ENCODE peak calls at places on chromosomes 12 and 14, in eight cellular contexts. N is CD8-positive, alpha-beta T cell; C is tibial artery; M is mammary epithelial cell; P is PC-3; A is lung; J is body of pancreas; B is heart left ventricle. E is an unnamed sample.

GRCh38 chr14:36256131-36256801 is 64.2 kb downstream of the MBIP start:
- DNase-seq in M (no peak), B (no peak), N (no peak), P (no peak), J (peak; percentile 17), C (no peak), A (peak; percentile 67), E (no peak)

GRCh38 chr14:74954232-74954946 is 1.0 kb downstream of the PGF start:
- DNase-seq in P (no peak), N (no peak), M (no peak), A (no peak), B (peak; percentile 45), C (peak; percentile 82), J (peak; percentile 46), E (no peak)

GRCh38 chr12:64323476-64324225 is 66.9 kb downstream of the C12orf56 start:
- DNase-seq in N (no peak), B (no peak), C (no peak), A (no peak), J (no peak), M (no peak), P (no peak), E (no peak)

GRCh38 chr14:74505831-74506230 is 12.3 kb downstream of the ISCA2 start:
- DNase-seq in J (no peak), C (no peak), P (no peak), M (no peak), B (no peak), A (no peak), N (no peak), E (no peak)

GRCh38 chr14:88026890-88027289 is 22.0 kb downstream of the GPR65 start:
- DNase-seq in P (no peak), N (no peak), J (no peak), B (no peak), A (no peak), C (no peak), M (no peak), E (no peak)

GRCh38 chr14:55533960-55534359 is 46.0 kb upstream of the KTN1 start:
- DNase-seq in C (no peak), N (no peak), B (no peak), P (no peak), A (no peak), M (peak; percentile 64), J (no peak), E (no peak)

GRCh38 chr12:81167694-81168093 is 89.8 kb downstream of the ACSS3 start:
- DNase-seq in P (peak; percentile 14), M (peak; percentile 27), N (no peak), C (no peak), J (no peak), A (no peak), B (no peak), E (no peak)

GRCh38 chr12:228846-229200 is 14.9 kb upstream of the SLC6A12 start:
- DNase-seq in C (peak; percentile 1), P (no peak), B (no peak), A (no peak), J (no peak), M (no peak), N (peak; percentile 37), E (peak; percentile 10)

GRCh38 chr12:115422845-115423545 is 739.0 kb upstream of the TBX3 start:
- DNase-seq in A (no peak), J (no peak), M (no peak), N (no peak), C (no peak), P (no peak), B (no peak), E (no peak)

GRCh38 chr12:19198272-19198671 is 68.7 kb downstream of the PLEKHA5 start:
- DNase-seq in A (no peak), C (no peak), M (peak; percentile 89), B (no peak), P (peak; percentile 80), J (no peak), N (no peak), E (no peak)

GRCh38 chr14:74846168-74846567 is 29.8 kb downstream of the PROX2 start:
- DNase-seq in M (no peak), J (no peak), P (no peak), A (no peak), C (no peak), N (no peak), B (no peak), E (no peak)

GRCh38 chr12:89353188-89353822 is 1.0 kb upstream of the DUSP6 start:
- DNase-seq in M (no peak), C (peak; percentile 84), J (peak; percentile 86), B (peak; percentile 71), A (peak; percentile 76), N (peak; percentile 59), P (peak; percentile 67), E (peak; percentile 57)

GRCh38 chr12:100962086-100962712 is 167.6 kb downstream of the ANO4 start:
- DNase-seq in P (no peak), M (no peak), A (no peak), C (no peak), N (no peak), B (no peak), J (peak; percentile 32), E (peak; percentile 39)

GRCh38 chr12:48351022-48351708 is 446 bp upstream of the ZNF641 start:
- DNase-seq in B (no peak), J (peak; percentile 85), P (peak; percentile 69), A (peak; percentile 84), C (peak; percentile 89), M (peak; percentile 69), N (no peak), E (peak; percentile 83)

GRCh38 chr14:99259327-99259726 is 12.7 kb downstream of the BCL11B start:
- DNase-seq in J (no peak), N (peak; percentile 60), C (peak; percentile 1), A (no peak), P (no peak), B (no peak), M (no peak), E (no peak)

GRCh38 chr12:1594295-1595025 is at the start of gene FBXL14:
- DNase-seq in B (peak; percentile 94), M (peak; percentile 69), J (peak; percentile 92), P (peak; percentile 71), N (peak; percentile 95), C (peak; percentile 93), A (peak; percentile 90), E (peak; percentile 94)

GRCh38 chr12:129676411-129676810 is 227.4 kb downstream of the TMEM132D start:
- DNase-seq in M (no peak), C (no peak), B (no peak), J (no peak), P (no peak), A (no peak), N (no peak), E (no peak)

GRCh38 chr14:61478971-61479473 is 157.6 kb downstream of the PRKCH start:
- DNase-seq in C (no peak), A (no peak), B (no peak), M (no peak), J (no peak), N (no peak), P (no peak), E (no peak)

GRCh38 chr12:42590324-42590934 is 883 bp upstream of the PRICKLE1 start:
- DNase-seq in C (peak; percentile 70), M (peak; percentile 30), P (peak; percentile 50), J (peak; percentile 32), N (no peak), A (no peak), B (peak; percentile 41), E (peak; percentile 44)

GRCh38 chr14:50941151-50941550 is 3.1 kb downstream of the PYGL start:
- DNase-seq in P (no peak), C (no peak), J (no peak), B (no peak), N (no peak), A (no peak), M (peak; percentile 90), E (no peak)

GRCh38 chr12:108683906-108684556 is 47.3 kb downstream of the CORO1C start:
- DNase-seq in P (no peak), N (no peak), B (no peak), A (no peak), J (no peak), C (no peak), M (no peak), E (no peak)

GRCh38 chr14:35045798-35046047 is 349 bp upstream of the FAM177A1 start:
- DNase-seq in B (no peak), P (peak; percentile 7), N (no peak), J (no peak), M (no peak), C (no peak), A (no peak), E (no peak)

GRCh38 chr12:2667716-2668440 is 126.9 kb upstream of the FKBP4 start:
- DNase-seq in C (peak; percentile 47), B (no peak), J (no peak), N (no peak), M (no peak), A (no peak), P (no peak), E (no peak)

GRCh38 chr14:104703269-104703668 is 13.9 kb downstream of the INF2 start:
- DNase-seq in A (no peak), C (no peak), N (no peak), J (no peak), P (no peak), B (no peak), M (no peak), E (no peak)
- H3K36me3 ChIP-seq in A (no peaks in the 10 kb centered on the region), C (peaks cover 63% of the 10 kb centered on the region), N (no peaks in the 10 kb centered on the region), J (peaks cover 1% of the 10 kb centered on the region), P (peaks cover 14% of the 10 kb centered on the region), B (peaks cover 58% of the 10 kb centered on the region), M (peaks cover 10% of the 10 kb centered on the region), E (no peaks in the 10 kb centered on the region)

GRCh38 chr12:4257442-4257841 is 16.1 kb upstream of the CCND2 start:
- DNase-seq in C (no peak), J (no peak), A (no peak), B (no peak), P (no peak), N (no peak), M (no peak), E (no peak)
- H3K36me3 ChIP-seq in C (no peaks in the 10 kb centered on the region), J (no peaks in the 10 kb centered on the region), A (no peaks in the 10 kb centered on the region), B (no peaks in the 10 kb centered on the region), P (no peaks in the 10 kb centered on the region), N (no peaks in the 10 kb centered on the region), M (no peaks in the 10 kb centered on the region), E (no peaks in the 10 kb centered on the region)

DNA sequence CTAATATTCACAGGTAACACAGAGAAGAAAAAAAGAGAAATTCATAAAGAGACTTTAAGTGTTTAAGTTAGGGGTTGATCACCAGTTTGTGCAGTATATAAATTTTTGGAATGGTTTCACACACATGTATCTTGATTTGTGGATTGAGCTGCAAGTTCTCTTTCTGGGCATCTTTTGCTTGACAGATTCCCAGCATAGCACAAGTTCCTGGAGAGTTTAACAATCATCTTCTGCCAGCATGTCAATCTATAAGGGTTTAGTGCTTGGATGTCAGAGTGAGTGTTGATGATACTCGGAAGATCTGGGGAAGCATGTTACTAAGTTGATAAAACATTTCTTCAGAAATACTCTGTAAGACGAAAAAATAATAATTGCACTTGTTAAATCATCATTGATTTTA is 43.9 kb upstream of the FGF6 start:
- DNase-seq in A (no peak), M (no peak), C (no peak), P (no peak), N (no peak), B (no peak), J (no peak), E (no peak)
- H3K36me3 ChIP-seq in A (peaks cover 21% of the 10 kb centered on the region), M (peaks cover 6% of the 10 kb centered on the region), C (peaks cover 46% of the 10 kb centered on the region), P (no peaks in the 10 kb centered on the region), N (peaks cover 5% of the 10 kb centered on the region), B (peaks cover 63% of the 10 kb centered on the region), J (peaks cover 7% of the 10 kb centered on the region), E (no peaks in the 10 kb centered on the region)

DNA sequence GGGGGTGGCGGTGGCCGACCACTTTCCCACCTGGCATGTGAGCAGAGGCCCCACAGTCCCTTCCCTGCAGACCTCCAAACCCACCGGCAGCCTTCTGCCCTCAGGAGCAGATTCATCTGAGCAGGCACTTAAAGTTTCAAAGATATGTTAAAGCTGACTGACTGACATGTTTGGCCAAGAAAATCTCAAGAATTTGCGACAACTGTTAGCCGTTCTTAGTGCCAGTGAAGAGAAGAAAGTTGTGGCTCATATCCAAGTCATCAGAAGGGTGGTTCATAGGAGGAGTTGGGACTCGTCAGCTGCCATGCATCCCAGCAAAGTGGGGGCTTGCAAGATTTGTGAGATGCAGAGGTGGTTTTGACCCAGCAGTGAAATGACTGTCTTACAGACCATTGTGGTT is 27.2 kb downstream of the ELK3 start:
- DNase-seq in J (no peak), B (no peak), C (no peak), P (no peak), A (no peak), M (no peak), N (no peak), E (no peak)
- H3K36me3 ChIP-seq in J (no peaks in the 10 kb centered on the region), B (peaks cover 44% of the 10 kb centered on the region), C (no peaks in the 10 kb centered on the region), P (peaks cover 18% of the 10 kb centered on the region), A (peaks cover 6% of the 10 kb centered on the region), M (peaks cover 26% of the 10 kb centered on the region), N (peaks cover 3% of the 10 kb centered on the region), E (no peaks in the 10 kb centered on the region)